ENCODE peak calls at places on chromosomes 5 and 9, in seven cellular contexts. O is GM23248, A is foreskin fibroblast, U is left ventricle myocardium inferior, C is fibroblast of mammary gland, R is head of caudate nucleus, B is HuH-7. F is an unnamed sample.

GRCh38 chr9:115035872-115036612 is 81.9 kb downstream of the TNC start:
- DNase-seq in B (no peak), U (no peak), R (no peak), A (peak), O (peak), C (peak), F (no peak)

GRCh38 chr9:115540091-115540490 is 422.1 kb upstream of the TNC start:
- DNase-seq in U (no peak), C (peak), R (no peak), B (no peak), O (no peak), A (peak), F (no peak)

GRCh38 chr5:14946813-14947640 is 75.4 kb upstream of the ANKH start:
- DNase-seq in R (no peak), A (peak), B (peak), U (no peak), C (peak), O (peak), F (no peak)

GRCh38 chr5:122937914-122938313 is 92.5 kb downstream of the SNX24 start:
- DNase-seq in U (peak), O (no peak), A (no peak), B (no peak), R (no peak), C (no peak), F (no peak)

GRCh38 chr9:76905984-76906861 is at the start of gene PRUNE2:
- DNase-seq in R (peak), O (peak), U (peak), C (peak), B (no peak), A (peak), F (peak)

GRCh38 chr5:90551376-90551775 is 7.2 kb upstream of the ADGRV1 start:
- DNase-seq in A (no peak), C (no peak), B (no peak), R (no peak), O (no peak), U (no peak), F (no peak)

GRCh38 chr5:155303134-155303533 is 289.6 kb downstream of the KIF4B start:
- DNase-seq in O (no peak), B (no peak), U (no peak), A (no peak), C (no peak), R (no peak), F (no peak)

GRCh38 chr9:120390637-120391190 is 189.3 kb downstream of the CDK5RAP2 start:
- DNase-seq in A (no peak), C (no peak), U (no peak), O (no peak), B (no peak), R (no peak), F (no peak)

GRCh38 chr9:88791105-88791805 is 200.0 kb upstream of the S1PR3 start:
- DNase-seq in C (peak), O (peak), R (no peak), U (no peak), A (peak), B (no peak), F (no peak)

GRCh38 chr9:130232899-130233586 is 32.5 kb upstream of the HMCN2 start:
- DNase-seq in O (no peak), C (no peak), B (no peak), A (no peak), U (no peak), R (no peak), F (no peak)

GRCh38 chr9:136686534-136686793 is 793 bp downstream of the AGPAT2 start:
- DNase-seq in U (no peak), O (no peak), R (no peak), B (no peak), A (no peak), C (no peak), F (no peak)

GRCh38 chr9:15377625-15378252 is 44.9 kb upstream of the SNAPC3 start:
- DNase-seq in U (no peak), C (peak), A (no peak), O (peak), R (no peak), B (no peak), F (no peak)

GRCh38 chr5:151694035-151694485 is 7.3 kb upstream of the SPARC start:
- DNase-seq in C (no peak), R (peak), A (peak), B (no peak), O (peak), U (no peak), F (peak)

GRCh38 chr9:35333551-35333950 is 156.4 kb upstream of the RUSC2 start:
- DNase-seq in U (no peak), B (no peak), O (peak), A (peak), C (peak), R (no peak), F (peak)

GRCh38 chr9:88583901-88584596 is 49.1 kb downstream of the NXNL2 start:
- DNase-seq in C (peak), A (peak), U (no peak), O (peak), R (no peak), B (no peak), F (no peak)

GRCh38 chr5:10857333-10857723 is 96.3 kb upstream of the DAP start:
- DNase-seq in O (no peak), U (no peak), B (no peak), C (no peak), A (no peak), R (peak), F (no peak)

GRCh38 chr5:154370730-154371334 is 75.0 kb upstream of the SAP30L start:
- DNase-seq in R (peak), C (no peak), A (peak), U (peak), O (peak), B (no peak), F (no peak)

GRCh38 chr5:158751961-158752655 is 347.6 kb downstream of the EBF1 start:
- DNase-seq in A (no peak), U (no peak), B (no peak), C (no peak), R (no peak), O (peak), F (no peak)

GRCh38 chr5:5658226-5658625 is 235.7 kb downstream of the ICE1 start:
- DNase-seq in B (no peak), C (peak), O (peak), R (no peak), U (no peak), A (no peak), F (no peak)

GRCh38 chr5:157718529-157718928 is 12.7 kb upstream of the THG1L start:
- DNase-seq in C (peak), A (peak), O (peak), B (peak), U (no peak), R (no peak), F (peak)

GRCh38 chr9:128635266-128636023 is 21.2 kb downstream of the DYNC2I2 start:
- DNase-seq in B (peak), C (peak), O (peak), U (peak), R (no peak), A (peak), F (peak)

GRCh38 chr9:136147038-136147889 is 28.6 kb upstream of the TMEM250 start:
- DNase-seq in B (no peak), R (no peak), U (no peak), O (no peak), A (no peak), C (no peak), F (no peak)

GRCh38 chr9:131082774-131083512 is 13.4 kb upstream of the AIF1L start:
- DNase-seq in A (no peak), U (no peak), O (no peak), B (peak), R (no peak), C (no peak), F (no peak)

GRCh38 chr9:123622696-123623095 is 266.7 kb downstream of the CRB2 start:
- DNase-seq in U (no peak), C (no peak), R (no peak), B (no peak), A (no peak), O (no peak), F (no peak)

GRCh38 chr9:133738039-133738805 is at the start of gene SARDH:
- DNase-seq in C (peak), U (peak), B (peak), A (peak), O (peak), R (peak), F (peak)

GRCh38 chr5:68033961-68034581 is 181.5 kb upstream of the PIK3R1 start:
- DNase-seq in C (peak), B (no peak), A (peak), O (peak), U (peak), R (no peak), F (no peak)

GRCh38 chr5:26323794-26324193 is 714.6 kb downstream of the CDH9 start:
- DNase-seq in B (no peak), R (no peak), O (no peak), A (no peak), U (no peak), C (no peak), F (no peak)

GRCh38 chr5:155625897-155626543 is 612.5 kb downstream of the KIF4B start:
- DNase-seq in B (no peak), R (no peak), A (no peak), O (no peak), U (no peak), C (no peak), F (no peak)

GRCh38 chr5:81315336-81315735 is 13.9 kb downstream of the ZCCHC9 start:
- DNase-seq in U (no peak), R (no peak), B (no peak), A (peak), C (peak), O (peak), F (no peak)

GRCh38 chr9:95048225-95049087 is 269.1 kb downstream of the FANCC start:
- DNase-seq in C (peak), A (peak), R (no peak), B (peak), O (peak), U (peak), F (peak)

GRCh38 chr9:131781069-131781468 is 41.2 kb upstream of the RAPGEF1 start:
- DNase-seq in A (no peak), B (no peak), C (peak), O (no peak), U (no peak), R (no peak), F (no peak)

GRCh38 chr9:1768561-1768960 is 246.6 kb upstream of the SMARCA2 start:
- DNase-seq in O (no peak), C (no peak), R (no peak), B (no peak), A (no peak), U (no peak), F (no peak)

GRCh38 chr9:132647355-132647754 is 22.4 kb downstream of the DDX31 start:
- DNase-seq in U (no peak), B (no peak), O (peak), R (no peak), A (peak), C (peak), F (peak)

GRCh38 chr5:163642904-163643303 is 137.5 kb downstream of the MAT2B start:
- DNase-seq in B (no peak), R (no peak), A (no peak), C (no peak), O (no peak), U (no peak), F (no peak)

GRCh38 chr5:116492016-116492623 is 82.5 kb downstream of the SEMA6A start:
- DNase-seq in U (no peak), C (peak), R (no peak), O (peak), A (peak), B (no peak), F (peak)

GRCh38 chr5:113760486-113760885 is 247.0 kb downstream of the YTHDC2 start:
- DNase-seq in R (no peak), C (no peak), U (no peak), O (no peak), B (no peak), A (no peak), F (no peak)

GRCh38 chr9:89078860-89079259 is 87.6 kb downstream of the S1PR3 start:
- DNase-seq in C (peak), O (peak), R (no peak), U (no peak), A (peak), B (no peak), F (peak)

GRCh38 chr9:35341585-35341984 is 148.3 kb upstream of the RUSC2 start:
- DNase-seq in O (peak), B (no peak), R (peak), A (peak), C (peak), U (peak), F (peak)

GRCh38 chr5:178458140-178458539 is 132.1 kb downstream of the COL23A1 start:
- DNase-seq in O (no peak), A (no peak), U (no peak), R (no peak), B (no peak), C (no peak), F (no peak)

GRCh38 chr5:156541582-156541981 is 214.6 kb downstream of the SGCD start:
- DNase-seq in O (no peak), B (no peak), C (no peak), A (no peak), R (no peak), U (no peak), F (no peak)